ENCODE peak calls at places on chromosomes 1 and 21, in nine cellular contexts. F is Peyer's patch, G is heart left ventricle, A is left lung, X is hepatocyte, K is adrenal gland, T is tibial nerve, J is uterus, U is K562. S is an unnamed sample. For H3K4me1, the result is how much of the 10 kb centered on the place peaks cover.

GRCh38 chr21:9839011-9839661 is 682.2 kb upstream of the TPTE start:
- DNase-seq in G (peak), A (peak), U (peak), F (no peak), J (no peak), T (no peak), K (no peak), X (peak), S (no peak)

GRCh38 chr1:113684153-113684541 is 75.1 kb downstream of the PHTF1 start:
- DNase-seq in F (no peak), X (peak), J (peak), K (peak), G (peak), U (peak), T (peak), A (no peak), S (no peak)

GRCh38 chr1:78440381-78440793 is 50.4 kb upstream of the PTGFR start:
- DNase-seq in T (no peak), A (no peak), F (no peak), J (no peak), X (no peak), G (no peak), U (no peak), K (no peak), S (no peak)

GRCh38 chr1:22627331-22627730 is 9.1 kb upstream of the C1QA start:
- DNase-seq in U (no peak), X (no peak), J (no peak), A (no peak), G (no peak), F (no peak), K (no peak), T (no peak), S (no peak)

GRCh38 chr1:164588388-164589341 is 29.7 kb downstream of the PBX1 start:
- DNase-seq in U (no peak), F (no peak), T (no peak), K (peak), G (peak), A (no peak), X (peak), J (peak), S (no peak)

GRCh38 chr1:17227358-17227915 is 21.5 kb upstream of the PADI3 start:
- DNase-seq in T (no peak), K (no peak), F (no peak), U (no peak), A (no peak), G (no peak), X (no peak), J (no peak), S (no peak)

GRCh38 chr1:201214461-201214860 is 23.8 kb downstream of the IGFN1 start:
- DNase-seq in A (no peak), K (no peak), X (no peak), G (no peak), U (peak), J (no peak), F (no peak), T (no peak), S (no peak)

GRCh38 chr1:203557958-203558760 is 64.2 kb downstream of the OPTC start:
- DNase-seq in K (peak), J (peak), G (no peak), F (no peak), A (no peak), T (peak), X (peak), U (no peak), S (no peak)

GRCh38 chr1:174912243-174912642 is 87.5 kb upstream of the CACYBP start:
- DNase-seq in G (no peak), T (no peak), X (no peak), U (no peak), F (no peak), A (no peak), J (no peak), K (no peak), S (no peak)

GRCh38 chr1:151934048-151934493 is 24.8 kb upstream of the THEM4 start:
- DNase-seq in G (no peak), T (no peak), X (peak), F (no peak), K (peak), U (peak), A (no peak), J (peak), S (peak)

GRCh38 chr21:46285761-46286667 is at the start of gene YBEY:
- DNase-seq in A (peak), J (peak), X (peak), T (peak), K (peak), G (peak), U (peak), F (peak), S (peak)

GRCh38 chr21:46285206-46285661 is at the start of gene MCM3AP:
- DNase-seq in K (no peak), U (no peak), A (no peak), G (no peak), T (no peak), F (no peak), X (no peak), J (no peak), S (no peak)

GRCh38 chr21:46286668-46286982 is 483 bp downstream of the YBEY start:
- DNase-seq in G (no peak), K (no peak), A (no peak), U (no peak), J (no peak), F (no peak), X (no peak), T (no peak), S (no peak)

GRCh38 chr21:46289655-46290178 is 3.6 kb downstream of the YBEY start:
- DNase-seq in K (no peak), G (no peak), U (no peak), A (no peak), T (no peak), X (no peak), J (no peak), F (no peak), S (no peak)

DNA sequence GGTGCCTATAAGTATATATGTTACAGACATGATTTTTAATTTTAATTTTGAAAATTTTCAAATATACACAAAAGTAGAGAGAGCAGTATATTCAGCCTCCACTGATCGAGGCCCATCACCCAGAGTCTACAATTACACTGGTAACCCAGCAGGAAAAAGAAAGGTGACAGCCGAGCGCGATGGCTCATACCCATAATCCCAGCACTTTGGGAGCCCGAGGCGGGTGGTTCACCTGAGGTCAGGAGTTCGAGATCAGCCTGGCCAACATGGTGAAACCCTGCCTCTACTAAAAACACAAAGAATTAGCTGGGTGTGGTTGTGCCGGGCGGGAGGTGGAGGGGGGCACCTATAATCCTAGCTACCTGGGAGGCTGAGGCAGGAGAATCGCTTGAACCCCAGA is 1.4 kb downstream of the YBEY start:
- DNase-seq in F (no peak), X (no peak), A (no peak), G (no peak), J (no peak), U (no peak), T (no peak), K (no peak), S (no peak)
- TF ChIP-seq CTCF in F (no peak), X (no peak), A (no peak), G (no peak), J (no peak), U (no peak), T (no peak), K (no peak), S (no peak)

GRCh38 chr1:11784993-11785769 is 20.6 kb downstream of the MTHFR start:
- DNase-seq in A (peak), X (peak), J (peak), K (peak), F (peak), U (peak), G (peak), T (no peak), S (peak)
- H3K4me1 ChIP-seq in A (under half), X (under half), J (under half), K (half or more), F (under half), U (under half), G (half or more), T (half or more), S (under half)

GRCh38 chr1:50973255-50973654 is 3.2 kb downstream of the CDKN2C start:
- DNase-seq in J (no peak), G (no peak), A (no peak), K (no peak), F (no peak), U (no peak), X (no peak), T (no peak), S (no peak)
- H3K4me3 ChIP-seq in J (no peak), G (no peak), A (no peak), K (no peak), F (no peak), U (peak), X (no peak), T (no peak), S (peak)

DNA sequence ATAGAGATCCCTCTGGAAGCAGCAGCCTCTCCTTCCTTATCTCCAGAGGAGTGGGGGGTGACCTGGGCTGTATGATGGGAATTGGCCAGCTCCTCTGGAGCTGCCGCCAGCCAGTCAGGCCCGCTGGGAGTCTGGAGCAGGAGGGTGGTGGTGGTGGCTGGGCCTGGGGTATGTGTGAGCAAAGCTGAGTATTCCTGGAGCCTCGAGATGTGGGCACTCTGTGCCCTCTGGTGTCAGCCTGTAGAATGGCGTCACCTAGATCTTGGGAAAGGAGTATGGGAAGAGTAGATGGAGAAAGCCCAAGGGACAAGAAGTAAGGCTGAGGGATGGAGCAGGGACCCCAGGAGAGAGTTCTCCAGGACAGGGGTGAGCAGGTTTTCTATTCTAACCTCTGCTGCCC is 16.0 kb downstream of the VANGL2 start:
- DNase-seq in F (no peak), J (no peak), G (no peak), T (no peak), A (peak), U (no peak), K (no peak), X (peak), S (no peak)
- TF ChIP-seq CTCF in F (peak), J (no peak), G (peak), T (no peak), A (no peak), U (peak), K (no peak), X (peak), S (peak)

GRCh38 chr1:94095112-94095637 is 25.8 kb downstream of the ABCA4 start:
- DNase-seq in X (peak), A (no peak), K (peak), F (peak), J (peak), U (no peak), T (peak), G (peak), S (no peak)
- H3K4me1 ChIP-seq in X (under half), A (under half), K (half or more), F (under half), J (under half), U (under half), T (half or more), G (half or more), S (under half)

DNA sequence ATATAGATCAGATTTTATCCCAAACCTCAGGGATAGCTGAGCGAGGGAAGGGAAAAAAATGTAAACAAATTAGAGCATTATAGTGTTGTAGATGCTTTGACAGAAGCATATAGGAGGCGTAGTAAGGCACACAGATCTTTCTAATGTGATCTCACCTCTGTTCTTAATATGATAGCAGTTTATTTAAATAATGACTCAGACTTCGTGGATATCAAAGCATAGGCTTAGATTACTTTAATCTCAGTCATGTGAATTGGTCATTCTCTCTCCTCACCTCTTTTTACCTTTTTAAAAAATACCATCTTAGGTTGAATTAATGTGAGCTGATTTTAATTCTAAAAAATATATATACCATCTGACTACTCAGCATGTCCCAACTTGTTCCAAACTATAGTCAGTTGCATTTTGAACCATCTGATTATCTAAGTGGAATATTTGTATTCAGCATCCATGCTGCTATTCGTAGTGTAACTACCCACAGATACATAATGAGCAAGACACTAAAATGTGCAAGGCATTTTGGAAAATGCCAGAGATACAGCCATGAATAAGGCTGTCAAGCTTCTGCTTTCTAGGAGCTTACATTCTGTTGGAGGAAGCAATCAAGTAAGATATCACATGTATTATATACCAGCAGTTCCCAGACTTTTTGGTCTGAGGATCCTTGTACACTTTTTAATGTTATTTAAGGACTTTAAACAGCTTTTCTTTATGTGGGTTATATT is 76.7 kb downstream of the OSBPL9 start:
- DNase-seq in F (no peak), T (no peak), G (no peak), J (no peak), A (no peak), K (no peak), U (no peak), X (no peak), S (no peak)
- H3K4me3 ChIP-seq in F (no peak), T (no peak), G (no peak), J (no peak), A (no peak), K (no peak), U (no peak), X (no peak), S (no peak)

GRCh38 chr1:195934839-195935557 is 673.2 kb downstream of the KCNT2 start:
- DNase-seq in U (no peak), X (peak), F (no peak), J (no peak), A (no peak), T (no peak), G (no peak), K (no peak), S (no peak)

GRCh38 chr1:195941314-195941713 is 666.9 kb downstream of the KCNT2 start:
- DNase-seq in G (no peak), A (no peak), T (no peak), X (no peak), F (no peak), U (no peak), J (no peak), K (no peak), S (no peak)

DNA sequence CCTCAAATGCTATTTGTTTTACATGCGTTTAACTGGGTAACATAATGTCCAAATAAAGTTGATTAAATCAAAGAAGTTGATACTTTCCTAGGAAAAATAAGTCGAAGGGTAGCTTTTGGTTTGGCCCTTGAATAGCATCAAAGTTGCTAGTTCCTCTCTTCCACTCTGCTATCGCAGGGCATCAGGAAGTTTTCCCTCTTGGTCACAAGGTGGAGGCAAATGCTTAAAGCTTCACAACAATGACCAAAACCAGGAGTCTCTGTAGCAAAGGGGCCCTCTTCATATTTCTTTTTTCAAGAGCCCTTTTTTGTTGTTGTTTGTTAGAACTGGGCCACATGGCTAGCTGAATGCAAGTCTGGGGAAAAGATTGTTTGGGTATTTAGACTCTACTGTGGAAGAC is 668.4 kb downstream of the KCNT2 start:
- DNase-seq in K (no peak), U (peak), T (no peak), A (no peak), G (no peak), J (no peak), X (peak), F (no peak), S (no peak)
- TF ChIP-seq CTCF in K (no peak), U (peak), T (no peak), A (no peak), G (no peak), J (no peak), X (peak), F (no peak), S (no peak)